ENCODE peak calls at places on chromosomes 7 and 10, in four cellular contexts. D is fibroblast of lung, E is HepG2, Y is HCT116. R is an unnamed sample. For H4K20me1 and H3K9me3, the result is how much of the 10 kb centered on the place peaks cover.

GRCh38 chr10:3268025-3268424 is 95.4 kb upstream of the PITRM1 start:
- DNase-seq in E (no peak), D (no peak), Y (no peak), R (no peak)

GRCh38 chr10:110863361-110863760 is 8.4 kb upstream of the PDCD4 start:
- DNase-seq in D (no peak), Y (no peak), E (no peak), R (no peak)

GRCh38 chr7:4815121-4815520 is 39.7 kb downstream of the AP5Z1 start:
- DNase-seq in Y (no peak), E (no peak), D (no peak), R (no peak)

GRCh38 chr7:36198854-36199266 is 45.8 kb downstream of the EEPD1 start:
- DNase-seq in D (peak), Y (no peak), E (no peak), R (no peak)

GRCh38 chr7:101901661-101902491 is 84.5 kb downstream of the CUX1 start:
- DNase-seq in Y (no peak), D (peak), E (no peak), R (no peak)

GRCh38 chr10:182441-183201 is 47.4 kb downstream of the ZMYND11 start:
- DNase-seq in Y (no peak), E (no peak), D (peak), R (no peak)

GRCh38 chr7:34900891-34901493 is 136.3 kb downstream of the DPY19L1 start:
- DNase-seq in E (peak), Y (peak), D (no peak), R (no peak)

GRCh38 chr7:66206116-66206908 is 1.2 kb downstream of the TPST1 start:
- DNase-seq in Y (no peak), D (peak), E (no peak), R (no peak)

GRCh38 chr10:16788125-16788524 is 29.1 kb downstream of the RSU1 start:
- DNase-seq in E (no peak), Y (no peak), D (no peak), R (no peak)

GRCh38 chr10:94251098-94251497 is 111.6 kb downstream of the NOC3L start:
- DNase-seq in D (no peak), Y (no peak), E (no peak), R (no peak)

GRCh38 chr7:124550036-124550435 is 215.6 kb downstream of the GPR37 start:
- DNase-seq in E (no peak), Y (no peak), D (no peak), R (no peak)

GRCh38 chr10:35130588-35131146 is 4.0 kb downstream of the CREM start:
- DNase-seq in E (no peak), Y (no peak), D (no peak), R (no peak)

GRCh38 chr10:84375011-84375410 is 46.6 kb downstream of the CCSER2 start:
- DNase-seq in D (peak), E (peak), Y (peak), R (peak)

GRCh38 chr7:50599385-50599784 is 34.2 kb upstream of the DDC start:
- DNase-seq in D (no peak), Y (no peak), E (no peak), R (no peak)

GRCh38 chr10:24952146-24952700 is at the start of gene PRTFDC1:
- DNase-seq in D (peak), Y (no peak), E (no peak), R (no peak)

GRCh38 chr7:106626376-106627293 is 34.3 kb downstream of the CCDC71L start:
- DNase-seq in D (no peak), E (no peak), Y (peak), R (no peak)

GRCh38 chr7:116162236-116162635 is 48.1 kb upstream of the TES start:
- DNase-seq in E (no peak), Y (no peak), D (no peak), R (no peak)

GRCh38 chr10:34160595-34160994 is 654.5 kb downstream of the PARD3 start:
- DNase-seq in D (no peak), Y (no peak), E (peak), R (no peak)

GRCh38 chr10:80290474-80291220 is 1.2 kb upstream of the MAT1A start:
- DNase-seq in E (peak), Y (no peak), D (no peak), R (no peak)

GRCh38 chr10:77636967-77637473 is 588 bp downstream of the KCNMA1 start:
- DNase-seq in Y (no peak), E (no peak), D (peak), R (no peak)

GRCh38 chr7:44673771-44674170 is 67.3 kb downstream of the OGDH start:
- DNase-seq in D (no peak), Y (no peak), E (no peak), R (no peak)

GRCh38 chr7:6438427-6438826 is 9.3 kb downstream of the DAGLB start:
- DNase-seq in D (no peak), Y (no peak), E (no peak), R (no peak)

GRCh38 chr10:58969578-58969977 is 206.9 kb upstream of the PHYHIPL start:
- DNase-seq in E (no peak), D (peak), Y (no peak), R (no peak)

GRCh38 chr10:6161913-6162312 is 40.8 kb upstream of the PFKFB3 start:
- DNase-seq in D (no peak), E (no peak), Y (no peak), R (no peak)

GRCh38 chr10:28774051-28774995 is 97.0 kb downstream of the BAMBI start:
- DNase-seq in Y (no peak), D (no peak), E (peak), R (no peak)

GRCh38 chr7:106522691-106523090 is 138.3 kb downstream of the CCDC71L start:
- DNase-seq in Y (no peak), D (no peak), E (no peak), R (no peak)

GRCh38 chr10:102358717-102359382 is 36.7 kb upstream of the NFKB2 start:
- DNase-seq in E (no peak), D (peak), Y (no peak), R (no peak)

GRCh38 chr10:17425584-17426262 is 28.7 kb downstream of the ST8SIA6 start:
- DNase-seq in E (no peak), Y (no peak), D (no peak), R (no peak)

GRCh38 chr10:93917064-93917391 is 23.2 kb downstream of the SLC35G1 start:
- DNase-seq in E (no peak), D (no peak), Y (no peak), R (no peak)

GRCh38 chr7:12028508-12028907 is 182.6 kb upstream of the TMEM106B start:
- DNase-seq in D (peak), E (no peak), Y (no peak), R (no peak)

GRCh38 chr7:130649004-130649790 is 19.4 kb downstream of the COPG2 start:
- DNase-seq in D (peak), Y (peak), E (no peak), R (no peak)

GRCh38 chr10:110137142-110137545 is 70.3 kb upstream of the MXI1 start:
- DNase-seq in E (peak), Y (peak), D (peak), R (peak)

DNA sequence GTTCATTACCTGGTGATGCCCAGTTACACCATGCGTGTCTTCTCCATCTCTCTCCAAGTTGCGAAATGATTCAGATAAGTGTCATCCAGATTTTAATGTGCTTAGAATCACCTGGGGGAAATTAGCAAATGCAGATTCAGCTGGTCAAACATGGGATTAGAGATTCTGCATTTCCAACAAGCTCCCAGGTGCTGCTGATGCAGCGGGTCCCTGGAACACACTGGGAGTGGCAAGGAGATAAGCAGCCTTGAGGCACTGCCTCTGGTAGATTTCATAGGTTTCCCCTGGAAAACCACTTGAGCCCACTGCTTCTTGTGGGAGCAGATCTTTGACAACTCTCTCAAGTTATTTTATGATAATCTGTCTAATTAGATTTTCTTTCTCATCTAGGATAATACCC is 196.0 kb upstream of the C7orf33 start:
- DNase-seq in Y (no peak), E (no peak), D (no peak), R (no peak)
- H4K20me1 ChIP-seq in Y (under half), E (under half), D (under half), R (under half)

DNA sequence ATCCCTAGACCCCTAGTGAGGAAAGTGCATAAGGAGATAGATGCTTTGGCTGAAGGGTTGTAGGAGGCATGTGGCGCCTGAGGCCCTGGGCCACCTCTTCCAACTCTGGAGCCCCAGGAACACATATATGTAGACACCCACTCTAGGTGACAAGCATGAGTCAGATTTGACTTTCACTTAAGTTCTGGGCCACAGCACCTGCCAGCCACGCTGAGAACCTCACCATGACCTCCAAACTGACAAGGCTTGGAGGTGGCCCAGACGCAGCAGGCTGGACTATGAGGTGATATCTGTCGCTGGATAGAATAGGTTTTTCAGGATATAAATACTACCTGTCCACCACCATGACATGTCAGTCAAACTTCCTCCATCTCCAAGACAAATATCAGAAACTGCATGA is 894.0 kb upstream of the ZNF722 start:
- DNase-seq in D (no peak), Y (no peak), E (no peak), R (no peak)
- H3K9me3 ChIP-seq in D (under half), Y (under half), E (half or more), R (under half)

GRCh38 chr10:99534939-99535763 is 2.4 kb downstream of the NKX2-3 start:
- DNase-seq in D (no peak), E (no peak), Y (no peak), R (no peak)

GRCh38 chr10:99536400-99537254 is 3.9 kb downstream of the NKX2-3 start:
- DNase-seq in D (no peak), Y (no peak), E (peak), R (no peak)

GRCh38 chr10:99537381-99538286 is 4.9 kb downstream of the NKX2-3 start:
- DNase-seq in Y (no peak), E (no peak), D (no peak), R (no peak)

GRCh38 chr10:99534456-99534938 is 1.8 kb downstream of the NKX2-3 start:
- DNase-seq in E (no peak), D (no peak), Y (no peak), R (no peak)

DNA sequence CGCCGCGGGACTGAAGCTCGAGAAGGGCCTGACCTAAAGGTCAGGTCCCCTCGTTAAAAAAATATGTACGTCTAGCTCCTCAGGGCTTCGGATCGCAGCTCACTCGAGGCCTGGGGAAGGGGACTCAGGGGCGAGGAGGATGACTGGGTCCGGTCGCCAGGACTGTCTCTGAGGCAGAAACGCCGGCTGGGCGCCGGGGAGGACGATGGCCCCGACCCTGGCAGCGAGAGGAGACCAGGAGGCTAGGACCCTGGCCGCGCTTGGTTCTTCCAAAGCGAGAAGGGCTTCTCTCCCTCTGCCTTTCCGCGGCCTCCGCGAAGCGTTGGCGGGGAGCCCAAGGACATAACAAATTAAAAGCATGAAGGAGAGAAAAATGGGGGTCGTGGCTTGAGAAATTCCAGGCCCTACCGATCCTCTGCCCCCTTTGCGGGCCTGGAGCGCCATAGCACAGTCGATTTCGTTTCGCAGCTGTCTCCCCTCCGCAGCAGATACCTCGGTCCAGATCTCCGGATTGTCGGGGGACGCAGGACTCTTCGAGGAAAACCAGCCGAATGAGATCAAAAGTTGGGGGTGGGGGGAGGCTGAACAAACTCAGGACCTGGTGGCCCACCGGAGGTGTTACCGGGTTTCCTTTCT is 3.1 kb downstream of the NKX2-3 start:
- DNase-seq in E (no peak), Y (no peak), D (no peak), R (no peak)
- TF ChIP-seq EZH2 in E (no peak), Y (no peak), D (no peak), R (no peak)

GRCh38 chr10:113041324-113041723 is 91.3 kb downstream of the TCF7L2 start:
- DNase-seq in E (no peak), D (no peak), Y (no peak), R (no peak)
- H4K20me1 ChIP-seq in E (half or more), D (under half), Y (under half), R (under half)

DNA sequence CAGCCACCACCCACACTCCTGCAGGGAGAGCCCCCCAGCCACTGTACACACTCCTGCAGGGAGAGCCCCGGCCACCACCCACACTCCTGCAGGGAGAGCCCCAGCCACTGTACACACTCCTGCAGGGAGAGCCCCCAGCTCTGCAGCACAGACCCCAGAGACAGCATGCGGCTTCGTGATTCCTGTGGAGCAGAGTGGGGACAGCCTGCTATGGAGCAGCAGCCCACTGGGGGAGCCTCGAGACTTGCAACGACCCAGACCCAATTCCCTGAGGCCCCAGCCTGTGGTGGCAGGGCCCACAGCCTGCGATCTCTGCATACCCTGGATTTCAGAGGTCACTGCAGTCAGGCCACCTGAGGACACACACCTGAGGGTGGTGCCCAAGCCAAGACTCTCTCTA is 523.1 kb downstream of the DNAJB6 start:
- DNase-seq in Y (no peak), E (no peak), D (no peak), R (no peak)
- H3K9me3 ChIP-seq in Y (under half), E (under half), D (under half), R (under half)

DNA sequence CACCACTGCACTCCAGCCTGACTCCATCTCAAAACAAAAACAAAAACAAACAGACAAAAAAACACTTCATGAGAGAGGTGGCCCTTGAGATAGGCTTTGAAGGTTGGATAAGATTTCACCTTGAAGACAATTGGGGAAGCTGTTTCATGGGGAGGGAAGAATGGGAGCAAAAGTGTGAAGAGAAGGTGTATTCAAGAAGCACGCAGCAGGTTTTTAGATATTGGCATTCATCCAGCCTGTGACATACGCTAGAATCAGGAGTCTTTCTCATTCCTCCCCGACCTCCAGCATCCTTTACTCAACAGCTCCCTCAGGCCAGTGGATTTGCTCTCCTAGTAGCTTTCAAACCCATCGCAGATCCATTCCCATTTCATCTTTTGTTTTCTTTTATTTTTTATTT is 116.3 kb upstream of the FAM171A1 start:
- DNase-seq in E (no peak), Y (no peak), D (no peak), R (no peak)
- TF ChIP-seq EZH2 in E (no peak), Y (no peak), D (no peak), R (no peak)

GRCh38 chr10:31906039-31906438 is 22.6 kb downstream of the ARHGAP12 start:
- DNase-seq in E (no peak), Y (no peak), D (no peak), R (no peak)

GRCh38 chr10:31908157-31908556 is 20.5 kb downstream of the ARHGAP12 start:
- DNase-seq in Y (no peak), D (no peak), E (no peak), R (no peak)

GRCh38 chr10:31910016-31910415 is 18.6 kb downstream of the ARHGAP12 start:
- DNase-seq in E (no peak), D (no peak), Y (no peak), R (no peak)

GRCh38 chr10:31905586-31905985 is 23.0 kb downstream of the ARHGAP12 start:
- DNase-seq in D (no peak), Y (no peak), E (no peak), R (no peak)
- H4K20me1 ChIP-seq in D (under half), Y (under half), E (under half), R (under half)

GRCh38 chr10:42532996-42533395 is 105.4 kb downstream of the ZNF33B start:
- DNase-seq in E (no peak), Y (no peak), D (no peak), R (no peak)
- H3K9me3 ChIP-seq in E (under half), Y (under half), D (under half), R (under half)

GRCh38 chr7:155458317-155459132 is 596 bp downstream of the EN2 start:
- DNase-seq in D (no peak), Y (no peak), E (no peak), R (no peak)
- TF ChIP-seq EZH2 in D (peak), Y (no peak), E (no peak), R (peak)

R was measured in keratinocyte.